ENCODE peak calls at places on chromosomes 1 and 21, in six cellular contexts. W is occipital lobe; D is DMS153; E is NT2/D1; K is activated T-helper 1 cell treated with anti-CD3 and anti-CD28 coated beads, Interleukin-12 subunit alpha, Interleukin-12 subunit beta, Interleukin-2, Interleukin-4 antibody, amounts not matched to agents 30 ng/mL and 10 ng/mL and 1 ng/mL, durations not matched to agents 14 hours and 24 hours and 36 hours; Q is astrocyte of the spinal cord. P is an unnamed sample.

GRCh38 chr21:34536311-34536710 is 24.3 kb upstream of the KCNE1 start:
- DNase-seq in W (no peak), D (no peak), E (no peak), K (no peak), Q (no peak), P (no peak)

GRCh38 chr1:223873044-223873443 is 27.3 kb upstream of the TP53BP2 start:
- DNase-seq in W (no peak), D (no peak), E (no peak), K (no peak), Q (no peak), P (no peak)

GRCh38 chr1:160797163-160797797 is 1.3 kb downstream of the LY9 start:
- DNase-seq in W (no peak), D (no peak), E (no peak), K (no peak), Q (no peak), P (no peak)

GRCh38 chr21:35190201-35190701 is 141.1 kb upstream of the RUNX1 start:
- DNase-seq in W (no peak), D (no peak), E (no peak), K (no peak), Q (peak; percentile 66), P (no peak)

GRCh38 chr1:33943978-33944377 is 80.1 kb downstream of the HMGB4 start:
- DNase-seq in W (no peak), D (no peak), E (no peak), K (no peak), Q (peak; percentile 94), P (no peak)

GRCh38 chr1:186983327-186983726 is 154.6 kb downstream of the PLA2G4A start:
- DNase-seq in W (no peak), D (no peak), E (no peak), K (no peak), Q (peak; percentile 36), P (no peak)

GRCh38 chr1:185699874-185700273 is 34.3 kb upstream of the HMCN1 start:
- DNase-seq in W (no peak), D (no peak), E (peak; percentile 70), K (no peak), Q (no peak), P (no peak)

GRCh38 chr1:227754958-227755357 is 19.7 kb downstream of the SNAP47 start:
- DNase-seq in W (no peak), D (no peak), E (no peak), K (no peak), Q (no peak), P (no peak)

GRCh38 chr1:44707112-44707881 is 23.7 kb downstream of the RNU5D-1 start:
- DNase-seq in W (no peak), D (no peak), E (no peak), K (no peak), Q (peak; percentile 89), P (no peak)

GRCh38 chr1:153260980-153261792 is 1.7 kb downstream of the LORICRIN start:
- DNase-seq in W (peak; percentile 31), D (no peak), E (peak; percentile 40), K (no peak), Q (peak; percentile 9), P (peak; percentile 62)

GRCh38 chr1:158124034-158124433 is 56.7 kb upstream of the CD1D start:
- DNase-seq in W (no peak), D (no peak), E (no peak), K (no peak), Q (peak; percentile 18), P (peak; percentile 17)

GRCh38 chr21:45974073-45975016 is 7.2 kb upstream of the COL6A1 start:
- DNase-seq in W (no peak), D (no peak), E (no peak), K (no peak), Q (peak; percentile 89), P (peak; percentile 33)

GRCh38 chr1:39105061-39105840 is 79.1 kb downstream of the NDUFS5 start:
- DNase-seq in W (no peak), D (peak; percentile 65), E (no peak), K (peak; percentile 66), Q (peak; percentile 68), P (peak; percentile 63)

P was measured in NCI-H345.